ENCODE peak calls at places on chromosomes 6 and 20, in six cellular contexts. L is esophagus muscularis mucosa, J is stomach, C is transverse colon, B is suprapubic skin, N is sigmoid colon. G is an unnamed sample.

GRCh38 chr6:90194371-90194841 is 102.2 kb downstream of the BACH2 start:
- DNase-seq in L (no peak), J (no peak), C (no peak), B (no peak), N (no peak), G (no peak)

GRCh38 chr20:25669826-25670422 is 26.7 kb downstream of the ZNF337 start:
- DNase-seq in L (peak; percentile 66), J (no peak), C (no peak), B (no peak), N (no peak), G (no peak)

GRCh38 chr6:65546894-65547293 is 160.1 kb downstream of the EYS start:
- DNase-seq in L (no peak), J (no peak), C (no peak), B (no peak), N (no peak), G (no peak)

GRCh38 chr6:38152620-38153019 is 333.1 kb downstream of the ZFAND3 start:
- DNase-seq in L (no peak), J (no peak), C (no peak), B (no peak), N (no peak), G (no peak)

GRCh38 chr6:139427199-139427598 is 52.8 kb upstream of the CITED2 start:
- DNase-seq in L (no peak), J (no peak), C (no peak), B (no peak), N (no peak), G (no peak)

GRCh38 chr6:43838276-43839036 is 68.4 kb downstream of the VEGFA start:
- DNase-seq in L (no peak), J (peak; percentile 57), C (peak; percentile 37), B (no peak), N (peak; percentile 70), G (peak; percentile 28)

GRCh38 chr6:161266866-161267265 is 7.0 kb downstream of the AGPAT4 start:
- DNase-seq in L (no peak), J (no peak), C (no peak), B (no peak), N (no peak), G (no peak)

GRCh38 chr6:122752493-122752892 is 27.0 kb upstream of the FABP7 start:
- DNase-seq in L (no peak), J (no peak), C (no peak), B (no peak), N (no peak), G (no peak)

GRCh38 chr6:169899481-169900145 is 148.2 kb downstream of the ERMARD start:
- DNase-seq in L (no peak), J (no peak), C (no peak), B (peak; percentile 46), N (no peak), G (no peak)

GRCh38 chr6:54700158-54700557 is 146.4 kb upstream of the FAM83B start:
- DNase-seq in L (no peak), J (no peak), C (no peak), B (no peak), N (no peak), G (no peak)

GRCh38 chr6:30194797-30195690 is 18.2 kb downstream of the TRIM26 start:
- DNase-seq in L (peak; percentile 64), J (no peak), C (no peak), B (no peak), N (no peak), G (no peak)

GRCh38 chr6:169881976-169882375 is 130.6 kb downstream of the ERMARD start:
- DNase-seq in L (no peak), J (no peak), C (no peak), B (peak; percentile 26), N (no peak), G (no peak)

GRCh38 chr6:116580198-116580597 is 8.9 kb downstream of the RWDD1 start:
- DNase-seq in L (no peak), J (no peak), C (no peak), B (no peak), N (no peak), G (no peak)

GRCh38 chr6:170076466-170077165 is 214.3 kb downstream of the DLL1 start:
- DNase-seq in L (no peak), J (no peak), C (peak; percentile 3), B (peak; percentile 49), N (no peak), G (no peak)

GRCh38 chr20:47356220-47356525 is 326 bp downstream of the ZMYND8 start:
- DNase-seq in L (no peak), J (no peak), C (no peak), B (no peak), N (no peak), G (no peak)

GRCh38 chr6:35077713-35078105 is 63.4 kb downstream of the TCP11 start:
- DNase-seq in L (no peak), J (no peak), C (no peak), B (peak; percentile 49), N (peak; percentile 36), G (no peak)

GRCh38 chr20:64196831-64197418 is 32.7 kb downstream of the MYT1 start:
- DNase-seq in L (no peak), J (no peak), C (no peak), B (no peak), N (no peak), G (no peak)

GRCh38 chr6:116730513-116730912 is 35.0 kb downstream of the FAM162B start:
- DNase-seq in L (no peak), J (no peak), C (no peak), B (no peak), N (no peak), G (no peak)

GRCh38 chr6:9224539-9224938 is 789.2 kb upstream of the SLC35B3 start:
- DNase-seq in L (no peak), J (no peak), C (no peak), B (no peak), N (no peak), G (no peak)

GRCh38 chr6:3377536-3378397 is 79.1 kb downstream of the SLC22A23 start:
- DNase-seq in L (no peak), J (no peak), C (no peak), B (no peak), N (peak; percentile 25), G (no peak)

GRCh38 chr20:25541676-25542075 is 43.7 kb downstream of the NINL start:
- DNase-seq in L (no peak), J (no peak), C (no peak), B (no peak), N (no peak), G (no peak)

GRCh38 chr20:24519476-24519875 is 50.0 kb downstream of the SYNDIG1 start:
- DNase-seq in L (no peak), J (no peak), C (no peak), B (no peak), N (no peak), G (no peak)

GRCh38 chr20:63855363-63856110 is 5.8 kb upstream of the ABHD16B start:
- DNase-seq in L (no peak), J (no peak), C (no peak), B (no peak), N (no peak), G (no peak)

GRCh38 chr6:138817799-138818198 is 21.9 kb downstream of the ECT2L start:
- DNase-seq in L (no peak), J (peak; percentile 90), C (peak; percentile 89), B (peak; percentile 79), N (no peak), G (no peak)

DNA sequence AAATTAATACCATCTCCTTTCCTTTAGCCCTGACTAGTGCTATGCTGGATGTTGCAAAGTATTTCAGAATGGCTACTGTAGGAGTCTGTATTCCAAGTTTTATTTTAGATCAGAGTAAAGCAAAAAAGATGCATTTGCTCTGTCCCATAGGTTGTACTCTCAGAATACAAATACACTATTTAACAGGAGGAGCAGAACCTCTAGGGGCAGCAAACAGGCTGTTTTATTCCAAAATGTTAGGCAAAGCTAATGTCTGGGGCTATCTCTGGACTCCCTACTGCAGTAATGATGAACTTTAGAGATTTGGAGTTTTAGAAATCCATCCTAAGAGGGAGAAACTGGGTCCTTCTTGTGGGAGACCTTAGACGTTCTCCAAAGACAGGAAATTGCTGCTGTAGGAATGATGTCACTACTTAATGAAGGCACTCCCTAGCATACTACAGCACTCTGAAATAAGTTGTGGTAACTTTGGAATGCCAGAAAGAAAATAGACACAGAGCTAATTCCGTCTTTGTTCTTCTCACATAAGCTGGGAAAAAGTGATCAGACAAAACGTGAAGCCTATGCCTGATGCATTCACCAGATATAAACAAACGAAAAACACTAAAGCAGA is 392.4 kb upstream of the HS3ST5 start:
- DNase-seq in L (no peak), J (no peak), C (no peak), B (no peak), N (no peak), G (no peak)
- TF ChIP-seq CTCF in L (no peak), J (no peak), C (no peak), B (no peak), N (no peak), G (no peak)

DNA sequence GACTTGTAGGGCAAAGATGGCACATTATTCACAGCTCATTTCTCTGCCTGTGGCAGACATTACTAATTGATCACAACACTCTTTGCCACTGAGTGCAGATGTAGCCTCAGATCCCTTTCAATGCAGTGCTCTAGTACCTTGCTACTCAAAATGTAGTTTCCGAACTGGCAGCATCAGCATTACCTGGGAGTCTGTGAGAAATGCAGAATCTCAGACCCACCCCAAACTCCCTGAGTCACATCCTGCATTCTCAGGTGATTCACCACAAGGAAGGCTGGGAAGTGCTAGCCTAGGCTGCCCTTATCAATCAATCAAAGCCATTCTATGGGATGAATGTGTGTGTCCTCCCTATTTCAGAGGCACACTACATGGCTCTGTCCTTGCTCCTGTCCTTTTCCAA is 58.5 kb downstream of the PCNA start:
- DNase-seq in L (no peak), J (no peak), C (no peak), B (no peak), N (no peak), G (no peak)
- TF ChIP-seq EP300 in L (no peak), J (no peak), C (no peak), B (no peak), N (no peak), G (no peak)

DNA sequence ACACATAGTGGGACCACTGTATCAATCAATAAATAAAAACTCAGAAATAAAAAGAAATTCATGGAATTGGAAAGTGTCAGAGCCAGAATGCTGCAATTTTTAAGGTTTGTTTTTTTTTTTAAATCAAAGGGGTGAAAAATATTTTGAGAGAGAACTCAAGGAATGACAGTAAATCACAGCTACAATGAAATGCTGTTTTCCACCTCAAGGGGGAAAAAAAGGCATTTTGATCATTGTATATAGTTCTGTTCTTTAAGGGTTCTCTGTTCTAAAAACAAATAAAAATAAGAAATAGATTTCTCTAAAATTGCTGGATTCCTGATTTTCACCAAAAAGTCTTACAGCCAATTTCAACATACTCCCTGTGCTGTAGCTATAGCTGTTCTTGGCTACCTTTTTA is 24.5 kb downstream of the FAXC start:
- DNase-seq in L (no peak), J (no peak), C (no peak), B (no peak), N (no peak), G (no peak)
- TF ChIP-seq CTCF in L (no peak), J (no peak), C (no peak), B (no peak), N (no peak), G (no peak)

GRCh38 chr20:38128691-38129090 is 36.4 kb downstream of the TGM2 start:
- DNase-seq in L (no peak), J (no peak), C (no peak), B (peak; percentile 36), N (peak; percentile 46), G (no peak)

GRCh38 chr20:38127920-38128528 is 37.0 kb downstream of the TGM2 start:
- DNase-seq in L (no peak), J (no peak), C (no peak), B (no peak), N (peak; percentile 27), G (no peak)

GRCh38 chr20:38126146-38126912 is 38.7 kb downstream of the TGM2 start:
- DNase-seq in L (no peak), J (peak; percentile 33), C (no peak), B (no peak), N (peak; percentile 64), G (no peak)

GRCh38 chr20:38125157-38126056 is 39.7 kb downstream of the TGM2 start:
- DNase-seq in L (peak; percentile 91), J (peak; percentile 95), C (peak; percentile 65), B (no peak), N (peak; percentile 79), G (peak; percentile 72)

GRCh38 chr20:38127011-38127621 is 38.0 kb downstream of the TGM2 start:
- DNase-seq in L (no peak), J (peak; percentile 43), C (no peak), B (peak; percentile 24), N (peak; percentile 73), G (no peak)
- TF ChIP-seq EP300 in L (no peak), J (no peak), C (no peak), B (no peak), N (no peak), G (peak; percentile 44)

G was measured in tibial nerve.